ENCODE peak calls at places on chromosome 12, in seven cellular contexts. W is hippocampal formation; N is upper lobe of right lung; O is HFF-Myc; U is memory B cell; Y is activated T-cell treated with anti-CD3 and anti-CD28 coated beads, Interleukin-2, amount 50 U/mL, for 4 hours; R is GM10248. V is an unnamed sample.

GRCh38 chr12:46914336-46914735 is 88.5 kb upstream of the SLC38A4 start:
- DNase-seq in W (no peak), N (no peak), O (no peak), U (no peak), Y (no peak), R (no peak), V (no peak)

GRCh38 chr12:98594050-98594853 is 766 bp downstream of the SLC25A3 start:
- DNase-seq in W (no peak), N (peak), O (no peak), U (no peak), Y (peak), R (no peak), V (no peak)

GRCh38 chr12:80763874-80764273 is 47.2 kb downstream of the MYF5 start:
- DNase-seq in W (peak), N (no peak), O (no peak), U (no peak), Y (no peak), R (peak), V (no peak)

GRCh38 chr12:54160050-54160449 is 28.7 kb downstream of the SMUG1 start:
- DNase-seq in W (no peak), N (no peak), O (no peak), U (no peak), Y (no peak), R (no peak), V (no peak)

GRCh38 chr12:93939641-93940040 is 208.7 kb upstream of the PLXNC1 start:
- DNase-seq in W (no peak), N (no peak), O (no peak), U (no peak), Y (no peak), R (no peak), V (no peak)

GRCh38 chr12:116389990-116390655 is 112.6 kb upstream of the MED13L start:
- DNase-seq in W (peak), N (no peak), O (no peak), U (no peak), Y (no peak), R (no peak), V (no peak)

GRCh38 chr12:123253606-123254459 is 17.8 kb downstream of the CDK2AP1 start:
- DNase-seq in W (peak), N (no peak), O (no peak), U (no peak), Y (no peak), R (no peak), V (no peak)

GRCh38 chr12:6952121-6952859 is 1.1 kb downstream of the PTPN6 start:
- DNase-seq in W (no peak), N (peak), O (no peak), U (peak), Y (peak), R (no peak), V (peak)

GRCh38 chr12:116697305-116698130 is 40.4 kb downstream of the SPRING1 start:
- DNase-seq in W (no peak), N (no peak), O (no peak), U (no peak), Y (no peak), R (peak), V (no peak)

GRCh38 chr12:117167769-117168168 is 22.5 kb downstream of the FBXO21 start:
- DNase-seq in W (no peak), N (no peak), O (no peak), U (no peak), Y (no peak), R (no peak), V (no peak)

GRCh38 chr12:97837401-97837800 is 374.8 kb downstream of the RMST start:
- DNase-seq in W (no peak), N (no peak), O (no peak), U (no peak), Y (no peak), R (no peak), V (no peak)

GRCh38 chr12:47818382-47818700 is 1.4 kb downstream of the HDAC7 start:
- DNase-seq in W (no peak), N (no peak), O (no peak), U (no peak), Y (no peak), R (no peak), V (no peak)

GRCh38 chr12:77047341-77048202 is 17.8 kb downstream of the E2F7 start:
- DNase-seq in W (peak), N (no peak), O (no peak), U (no peak), Y (no peak), R (no peak), V (no peak)

GRCh38 chr12:95204141-95204866 is 13.0 kb downstream of the FGD6 start:
- DNase-seq in W (no peak), N (no peak), O (no peak), U (no peak), Y (no peak), R (no peak), V (no peak)

GRCh38 chr12:12925383-12925782 is 26.6 kb downstream of the GPRC5D start:
- DNase-seq in W (no peak), N (no peak), O (no peak), U (no peak), Y (no peak), R (no peak), V (no peak)

GRCh38 chr12:2941524-2941923 is 17.7 kb upstream of the TEAD4 start:
- DNase-seq in W (no peak), N (no peak), O (no peak), U (no peak), Y (no peak), R (no peak), V (no peak)

GRCh38 chr12:107092669-107093546 is 441 bp downstream of the CRY1 start:
- DNase-seq in W (peak), N (peak), O (no peak), U (no peak), Y (peak), R (peak), V (peak)

V was measured in sciatic nerve.